ENCODE peak calls at places on chromosomes 4 and X, in five cellular contexts. L, B, O, M and V are unnamed samples.

GRCh38 chr4:123659759-123660158 is 263.2 kb downstream of the SPRY1 start:
- DNase-seq in L (peak), B (peak), O (no peak), M (no peak), V (peak)

GRCh38 chrX:9285342-9285771 is 179.5 kb upstream of the TBL1X start:
- DNase-seq in L (peak), B (no peak), O (no peak), M (no peak), V (no peak)

GRCh38 chrX:110317079-110317819 is 636 bp downstream of the AMMECR1 start:
- DNase-seq in L (no peak), B (no peak), O (peak), M (peak), V (no peak)

GRCh38 chr4:145690610-145691009 is 10.7 kb downstream of the C4orf51 start:
- DNase-seq in L (no peak), B (no peak), O (no peak), M (no peak), V (no peak)

GRCh38 chr4:2939383-2940243 is 23.6 kb downstream of the NOP14 start:
- DNase-seq in L (no peak), B (no peak), O (peak), M (peak), V (no peak)

GRCh38 chrX:30153175-30153880 is 62.0 kb upstream of the MAGEB2 start:
- DNase-seq in L (no peak), B (no peak), O (no peak), M (no peak), V (no peak)

GRCh38 chr4:138919094-138919936 is 96.3 kb upstream of the NOCT start:
- DNase-seq in L (peak), B (peak), O (peak), M (peak), V (peak)

GRCh38 chr4:140861359-140862181 is 105.4 kb upstream of the TBC1D9 start:
- DNase-seq in L (peak), B (peak), O (peak), M (no peak), V (peak)

GRCh38 chrX:65516756-65517155 is 17.8 kb downstream of the LAS1L start:
- DNase-seq in L (no peak), B (no peak), O (no peak), M (no peak), V (no peak)

GRCh38 chr4:28787947-28788346 is 1927.3 kb downstream of the STIM2 start:
- DNase-seq in L (no peak), B (no peak), O (no peak), M (no peak), V (no peak)

GRCh38 chr4:99276454-99276853 is 14.3 kb downstream of the ADH1A start:
- DNase-seq in L (no peak), B (no peak), O (no peak), M (no peak), V (no peak)

GRCh38 chr4:92952426-92952825 is 648.7 kb downstream of the GRID2 start:
- DNase-seq in L (peak), B (no peak), O (no peak), M (no peak), V (no peak)

GRCh38 chr4:92953462-92953861 is 649.7 kb downstream of the GRID2 start:
- DNase-seq in L (peak), B (no peak), O (no peak), M (no peak), V (no peak)

DNA sequence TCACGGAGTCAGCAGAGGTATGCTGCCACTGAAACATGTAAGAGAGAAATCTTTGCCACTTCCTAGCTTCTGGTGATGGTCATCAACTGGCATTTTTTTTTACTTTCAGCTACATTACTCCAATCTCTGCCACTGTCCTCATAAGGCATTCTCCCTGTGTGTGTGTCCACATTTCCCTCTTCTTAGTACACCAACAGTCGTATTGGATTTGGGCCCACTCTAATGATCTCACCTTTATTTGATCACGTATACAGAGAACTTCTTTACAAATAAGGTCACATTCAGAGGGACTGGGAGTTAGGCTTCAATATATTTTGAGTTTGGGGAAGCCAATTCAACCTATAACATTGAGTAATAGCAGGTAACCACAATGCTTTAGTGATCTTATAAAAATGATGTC is 649.1 kb downstream of the GRID2 start:
- DNase-seq in L (peak), B (no peak), O (no peak), M (no peak), V (no peak)
- TF ChIP-seq CTCF in L (no peak), B (no peak), O (no peak), M (no peak), V (no peak)

DNA sequence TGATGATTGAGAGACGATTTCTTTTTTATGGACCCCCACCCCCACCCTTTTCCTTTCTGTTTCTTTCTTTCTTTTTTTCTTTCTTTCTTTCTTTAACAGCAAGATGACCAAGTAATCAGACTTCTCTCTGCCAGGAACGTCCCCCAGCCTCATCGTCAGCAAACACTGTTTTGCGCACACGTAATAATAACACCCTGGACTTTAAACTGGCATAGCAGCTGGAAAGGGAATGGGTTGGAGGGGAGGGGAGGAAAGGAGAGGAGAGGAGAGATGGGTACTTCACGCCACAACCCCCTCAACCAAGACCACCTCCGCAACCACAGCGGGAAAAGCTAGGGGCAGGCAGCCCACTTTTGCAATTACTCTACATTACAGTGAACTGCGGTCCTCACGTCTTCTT is 1.1 kb downstream of the GABRA2 start:
- DNase-seq in L (no peak), B (no peak), O (no peak), M (no peak), V (no peak)
- H3K4me3 ChIP-seq in L (no peak), B (no peak), O (peak), M (peak), V (peak)

DNA sequence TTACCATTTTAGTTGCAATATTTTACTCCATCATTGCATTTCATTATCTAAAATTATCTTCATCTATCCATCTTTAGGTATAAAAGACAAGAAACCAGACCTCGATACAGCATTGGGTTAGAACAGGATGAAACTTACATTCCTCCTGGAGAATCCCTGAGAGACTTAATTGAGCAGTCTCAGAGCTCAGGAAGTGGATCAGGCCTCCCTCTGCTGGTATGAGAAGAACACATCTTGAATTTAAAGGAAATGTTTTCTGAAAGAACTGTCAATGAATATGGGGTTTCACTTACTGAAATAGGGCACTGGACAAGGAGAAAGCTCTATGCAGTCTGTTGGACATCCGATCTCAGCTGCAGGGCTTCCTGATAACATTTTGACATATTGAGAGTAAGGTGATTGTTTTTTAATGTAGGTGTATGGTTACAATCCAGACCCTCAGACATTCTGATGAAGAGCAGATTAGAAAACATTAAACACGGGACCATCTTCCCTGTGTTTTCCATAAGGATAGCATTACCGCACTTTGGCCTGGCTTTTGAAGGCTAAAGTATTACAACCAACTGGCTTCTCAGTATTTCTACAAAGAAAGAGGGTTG is 367.2 kb downstream of the BMPR1B start:
- DNase-seq in L (peak), B (peak), O (no peak), M (no peak), V (peak)
- TF ChIP-seq CTCF in L (peak), B (peak), O (peak), M (peak), V (peak)

GRCh38 chrX:154358829-154359228 is 15.6 kb downstream of the FLNA start:
- DNase-seq in L (no peak), B (no peak), O (no peak), M (no peak), V (no peak)

GRCh38 chrX:154358011-154358410 is 16.4 kb downstream of the FLNA start:
- DNase-seq in L (no peak), B (no peak), O (no peak), M (no peak), V (no peak)

GRCh38 chrX:154360155-154360713 is 14.2 kb downstream of the FLNA start:
- DNase-seq in L (no peak), B (no peak), O (no peak), M (no peak), V (no peak)

GRCh38 chrX:154357205-154357604 is 17.2 kb downstream of the FLNA start:
- DNase-seq in L (no peak), B (no peak), O (no peak), M (no peak), V (no peak)

DNA sequence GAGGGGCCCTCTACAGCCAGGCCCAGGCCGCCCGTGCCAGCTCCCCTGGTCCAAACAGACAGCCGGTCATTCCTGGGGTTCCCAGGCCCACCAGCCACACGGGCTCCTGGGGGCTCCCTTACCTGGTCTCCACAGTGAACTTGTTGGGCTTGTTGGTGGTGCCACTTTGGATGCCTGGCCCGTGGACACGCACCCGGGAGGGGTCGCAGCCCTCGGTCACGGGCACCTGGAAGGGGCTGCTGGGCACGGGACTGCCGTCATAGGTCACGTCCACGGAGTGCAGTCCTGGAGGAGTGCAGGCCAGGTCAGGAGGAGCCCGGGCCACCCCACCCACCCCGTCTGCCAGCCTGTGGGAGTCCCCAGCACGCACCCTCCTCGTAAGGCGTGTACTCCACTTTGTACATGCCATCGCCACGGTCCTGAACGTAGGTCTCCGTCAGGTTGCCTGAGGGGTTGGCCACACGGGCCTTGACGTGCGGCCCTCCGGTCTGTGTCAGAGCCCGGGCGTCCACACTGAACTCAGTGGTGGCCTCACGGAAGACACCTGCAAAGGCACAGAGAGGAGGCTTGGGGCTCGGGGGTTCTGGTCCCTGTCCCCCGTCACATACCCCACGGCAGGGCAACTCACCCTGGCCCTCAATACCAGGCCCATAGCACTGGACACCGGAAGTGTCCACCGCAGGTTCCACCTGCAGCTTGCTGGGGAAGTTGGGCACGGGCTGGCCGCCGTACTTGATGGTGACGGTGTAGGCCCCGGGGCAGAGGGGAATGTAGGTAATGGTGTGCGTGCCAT is 14.9 kb downstream of the FLNA start:
- DNase-seq in L (no peak), B (no peak), O (no peak), M (no peak), V (no peak)
- H3K4me3 ChIP-seq in L (no peak), B (no peak), O (no peak), M (no peak), V (no peak)

GRCh38 chr4:136369073-136369472 is 1163.2 kb downstream of the PCDH18 start:
- DNase-seq in L (peak), B (no peak), O (no peak), M (no peak), V (peak)
- TF ChIP-seq CTCF in L (no peak), B (no peak), O (no peak), M (no peak), V (no peak)

DNA sequence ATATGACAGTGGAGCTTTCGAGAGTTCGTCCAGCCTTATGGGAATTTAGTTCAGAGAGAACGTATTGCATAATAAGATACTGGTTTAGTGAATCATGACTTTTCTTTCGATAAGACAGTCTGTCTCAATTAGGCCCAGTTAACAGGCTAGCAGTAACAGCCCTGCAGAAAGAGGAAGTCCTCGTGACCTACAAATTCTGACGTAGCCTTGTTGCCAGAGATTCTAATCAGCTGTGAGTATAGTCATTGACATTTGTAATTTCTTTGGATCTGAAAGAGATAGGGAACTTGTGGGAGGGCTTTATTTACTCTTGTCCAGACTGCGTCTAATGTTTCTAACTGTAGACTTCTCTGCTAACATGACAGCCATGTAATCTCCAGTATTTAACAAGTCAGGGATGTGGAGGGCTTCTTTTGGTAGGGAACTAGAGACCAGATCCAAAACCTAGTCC is 15.8 kb downstream of the ART3 start:
- DNase-seq in L (no peak), B (peak), O (no peak), M (no peak), V (peak)
- H3K4me3 ChIP-seq in L (no peak), B (no peak), O (no peak), M (no peak), V (no peak)

GRCh38 chr4:4881432-4881831 is 22.0 kb downstream of the MSX1 start:
- DNase-seq in L (no peak), B (no peak), O (no peak), M (no peak), V (no peak)

GRCh38 chr4:4876945-4877661 is 17.6 kb downstream of the MSX1 start:
- DNase-seq in L (no peak), B (no peak), O (no peak), M (no peak), V (no peak)

GRCh38 chr4:4884611-4885010 is 25.1 kb downstream of the MSX1 start:
- DNase-seq in L (no peak), B (no peak), O (no peak), M (no peak), V (no peak)

GRCh38 chr4:4875611-4876010 is 16.1 kb downstream of the MSX1 start:
- DNase-seq in L (no peak), B (no peak), O (no peak), M (no peak), V (no peak)

DNA sequence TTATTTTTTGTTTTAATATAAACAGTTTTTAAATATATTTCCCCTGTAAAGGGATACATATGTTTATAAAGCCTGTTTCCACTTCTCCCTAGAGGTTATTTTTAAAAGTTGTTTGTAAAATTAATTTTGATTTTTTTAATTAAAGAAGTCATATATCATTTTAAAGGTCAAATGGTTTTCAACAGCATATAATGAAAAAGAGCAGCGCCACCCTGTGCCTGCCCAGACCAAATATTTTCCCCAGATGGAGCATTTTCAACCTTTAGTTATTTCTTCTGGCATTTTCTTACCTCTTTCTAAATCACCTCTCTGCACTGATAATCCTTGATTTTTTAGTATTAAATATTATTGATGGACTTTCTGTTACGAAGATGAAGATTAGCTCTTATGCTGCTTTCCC is 21.0 kb downstream of the MSX1 start:
- DNase-seq in L (peak), B (no peak), O (no peak), M (no peak), V (no peak)
- TF ChIP-seq CTCF in L (peak), B (peak), O (no peak), M (peak), V (peak)

DNA sequence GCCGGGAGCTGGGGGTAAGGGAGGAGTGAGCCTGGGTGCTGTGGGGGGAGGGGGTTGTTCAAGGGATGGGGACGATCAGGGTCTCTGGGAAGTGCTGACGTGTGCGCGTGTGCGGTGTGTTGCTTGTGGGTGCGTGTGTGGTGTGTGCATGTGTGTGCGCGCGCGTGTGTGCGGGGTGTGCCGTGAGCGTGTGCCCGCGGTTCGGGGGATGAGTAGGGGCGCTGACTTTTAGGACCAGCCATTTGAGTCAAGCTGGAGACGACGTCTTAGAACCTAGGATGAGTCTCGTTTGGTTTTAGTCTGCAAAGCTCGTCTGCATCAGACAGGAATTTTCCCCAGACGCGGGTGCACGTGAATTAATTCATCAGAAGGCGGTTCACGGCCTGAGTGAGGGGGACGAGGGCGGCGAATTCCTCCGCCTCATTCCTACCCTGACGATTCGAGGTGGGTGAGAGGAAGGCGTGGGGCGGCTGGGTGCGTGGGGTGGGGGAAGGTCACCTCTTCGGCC is 950 bp upstream of the TMEM271 start:
- DNase-seq in L (no peak), B (no peak), O (no peak), M (no peak), V (no peak)
- H3K4me3 ChIP-seq in L (no peak), B (no peak), O (no peak), M (peak), V (no peak)

GRCh38 chr4:143046906-143047305 is 137.8 kb upstream of the USP38 start:
- DNase-seq in L (no peak), B (no peak), O (no peak), M (no peak), V (no peak)
- TF ChIP-seq CTCF in L (no peak), B (no peak), O (no peak), M (no peak), V (no peak)